ENCODE peak calls at places on chromosome 19, in seven cellular contexts. One of them, this sample, is unnamed. For H3K4me1, the result is how much of the 10 kb centered on the place peaks cover.

GRCh38 chr19:1245884-1246816 is 2.2 kb upstream of the MIDN start:
- DNase-seq in H9: no peak
- DNase-seq in A673: no peak
- DNase-seq in mammary epithelial cell: no peak
- DNase-seq in thoracic aorta: no peak
- DNase-seq in hepatocyte: peak
- DNase-seq in IMR-90: no peak
- DNase-seq in this sample: no peak

GRCh38 chr19:33125929-33126388 is 6.0 kb upstream of the WDR88 start:
- DNase-seq in hepatocyte: peak
- DNase-seq in thoracic aorta: no peak
- DNase-seq in IMR-90: peak
- DNase-seq in mammary epithelial cell: peak
- DNase-seq in H9: peak
- DNase-seq in A673: peak
- DNase-seq in this sample: peak

GRCh38 chr19:35736913-35737886 is 5.1 kb downstream of the IGFLR1 start:
- DNase-seq in A673: no peak
- DNase-seq in mammary epithelial cell: no peak
- DNase-seq in IMR-90: no peak
- DNase-seq in thoracic aorta: no peak
- DNase-seq in hepatocyte: no peak
- DNase-seq in H9: no peak
- DNase-seq in this sample: no peak

GRCh38 chr19:46385636-46386035 is 27.7 kb downstream of the CCDC8 start:
- DNase-seq in mammary epithelial cell: no peak
- DNase-seq in hepatocyte: no peak
- DNase-seq in A673: no peak
- DNase-seq in IMR-90: no peak
- DNase-seq in H9: peak
- DNase-seq in thoracic aorta: no peak
- DNase-seq in this sample: no peak

GRCh38 chr19:13839193-13839937 is 37.6 kb upstream of the NANOS3 start:
- DNase-seq in thoracic aorta: no peak
- DNase-seq in H9: peak
- DNase-seq in mammary epithelial cell: peak
- DNase-seq in IMR-90: peak
- DNase-seq in hepatocyte: peak
- DNase-seq in A673: peak
- DNase-seq in this sample: peak

GRCh38 chr19:45528149-45528743 is 21.0 kb downstream of the VASP start:
- DNase-seq in H9: peak
- DNase-seq in hepatocyte: peak
- DNase-seq in thoracic aorta: no peak
- DNase-seq in A673: peak
- DNase-seq in mammary epithelial cell: peak
- DNase-seq in IMR-90: peak
- DNase-seq in this sample: no peak

GRCh38 chr19:1324792-1325567 is 39.3 kb downstream of the EFNA2 start:
- DNase-seq in thoracic aorta: no peak
- DNase-seq in A673: peak
- DNase-seq in H9: no peak
- DNase-seq in mammary epithelial cell: peak
- DNase-seq in hepatocyte: no peak
- DNase-seq in IMR-90: peak
- DNase-seq in this sample: peak

GRCh38 chr19:46226438-46226973 is 3.0 kb upstream of the IGFL1 start:
- DNase-seq in IMR-90: no peak
- DNase-seq in A673: no peak
- DNase-seq in hepatocyte: no peak
- DNase-seq in H9: no peak
- DNase-seq in thoracic aorta: no peak
- DNase-seq in mammary epithelial cell: no peak
- DNase-seq in this sample: no peak

GRCh38 chr19:51097796-51098195 is 10.4 kb downstream of the CTU1 start:
- DNase-seq in mammary epithelial cell: no peak
- DNase-seq in A673: no peak
- DNase-seq in thoracic aorta: no peak
- DNase-seq in hepatocyte: no peak
- DNase-seq in H9: no peak
- DNase-seq in IMR-90: no peak
- DNase-seq in this sample: no peak

GRCh38 chr19:51097166-51097736 is 11.0 kb downstream of the CTU1 start:
- DNase-seq in mammary epithelial cell: peak
- DNase-seq in H9: peak
- DNase-seq in A673: peak
- DNase-seq in thoracic aorta: no peak
- DNase-seq in IMR-90: peak
- DNase-seq in hepatocyte: peak
- DNase-seq in this sample: peak

GRCh38 chr19:51094696-51095279 is 12.1 kb upstream of the KLK14 start:
- DNase-seq in IMR-90: no peak
- DNase-seq in thoracic aorta: no peak
- DNase-seq in H9: peak
- DNase-seq in hepatocyte: peak
- DNase-seq in A673: peak
- DNase-seq in mammary epithelial cell: no peak
- DNase-seq in this sample: no peak

GRCh38 chr19:51098366-51099069 is 9.7 kb downstream of the CTU1 start:
- DNase-seq in hepatocyte: peak
- DNase-seq in H9: no peak
- DNase-seq in thoracic aorta: no peak
- DNase-seq in mammary epithelial cell: no peak
- DNase-seq in A673: no peak
- DNase-seq in IMR-90: no peak
- DNase-seq in this sample: peak

DNA sequence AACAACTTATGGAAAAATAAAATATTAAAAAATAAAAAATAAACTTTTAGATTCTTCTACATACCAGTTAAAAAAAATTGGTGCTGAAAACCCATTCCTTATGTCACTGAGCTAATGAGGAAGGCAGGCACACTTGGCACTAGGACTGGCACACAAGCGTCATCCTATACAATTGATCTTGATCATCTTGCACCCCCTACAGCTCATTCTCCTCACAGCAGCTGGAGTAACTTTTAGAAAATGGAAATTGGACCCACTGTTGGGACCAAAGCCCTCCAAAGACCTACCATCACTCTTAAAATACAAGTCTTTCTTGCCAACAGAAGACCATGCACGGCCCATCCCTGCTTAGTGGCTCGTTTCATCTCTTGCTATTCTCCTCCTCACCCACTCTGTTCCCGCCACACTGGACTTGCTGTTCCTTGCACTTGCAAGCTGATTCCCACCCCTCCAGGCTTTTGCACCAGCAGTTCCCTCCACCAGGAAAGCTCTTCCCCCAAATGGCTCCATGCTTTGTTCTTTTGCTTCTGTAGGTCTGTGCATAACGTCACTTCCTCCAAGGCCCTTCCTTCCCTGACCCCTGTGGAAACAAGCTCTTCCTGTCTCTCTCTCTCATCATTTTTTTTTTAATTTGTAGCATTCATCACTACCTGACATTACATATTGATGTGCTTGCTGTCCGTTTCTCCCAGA is 11.6 kb downstream of the CTU1 start:
- DNase-seq in mammary epithelial cell: no peak
- DNase-seq in A673: peak
- DNase-seq in H9: no peak
- DNase-seq in IMR-90: no peak
- DNase-seq in thoracic aorta: no peak
- DNase-seq in hepatocyte: no peak
- DNase-seq in this sample: no peak
- H3K4me1 ChIP-seq in mammary epithelial cell: under half
- H3K4me1 ChIP-seq in A673: under half
- H3K4me1 ChIP-seq in H9: under half
- H3K4me1 ChIP-seq in IMR-90: under half
- H3K4me1 ChIP-seq in thoracic aorta: under half
- H3K4me1 ChIP-seq in hepatocyte: under half
- H3K4me1 ChIP-seq in this sample: under half

GRCh38 chr19:18651300-18651699 is 14.5 kb downstream of the KLHL26 start:
- DNase-seq in thoracic aorta: no peak
- DNase-seq in IMR-90: no peak
- DNase-seq in mammary epithelial cell: no peak
- DNase-seq in A673: no peak
- DNase-seq in H9: no peak
- DNase-seq in hepatocyte: no peak
- DNase-seq in this sample: no peak

GRCh38 chr19:18651738-18652137 is 14.9 kb downstream of the KLHL26 start:
- DNase-seq in H9: no peak
- DNase-seq in thoracic aorta: no peak
- DNase-seq in IMR-90: no peak
- DNase-seq in A673: no peak
- DNase-seq in mammary epithelial cell: no peak
- DNase-seq in hepatocyte: no peak
- DNase-seq in this sample: no peak

GRCh38 chr19:18649371-18650047 is 12.7 kb downstream of the KLHL26 start:
- DNase-seq in thoracic aorta: no peak
- DNase-seq in H9: peak
- DNase-seq in mammary epithelial cell: peak
- DNase-seq in A673: no peak
- DNase-seq in IMR-90: peak
- DNase-seq in hepatocyte: peak
- DNase-seq in this sample: no peak

GRCh38 chr19:18650048-18650435 is 13.2 kb downstream of the KLHL26 start:
- DNase-seq in H9: no peak
- DNase-seq in hepatocyte: no peak
- DNase-seq in mammary epithelial cell: no peak
- DNase-seq in IMR-90: peak
- DNase-seq in thoracic aorta: no peak
- DNase-seq in A673: no peak
- DNase-seq in this sample: no peak

DNA sequence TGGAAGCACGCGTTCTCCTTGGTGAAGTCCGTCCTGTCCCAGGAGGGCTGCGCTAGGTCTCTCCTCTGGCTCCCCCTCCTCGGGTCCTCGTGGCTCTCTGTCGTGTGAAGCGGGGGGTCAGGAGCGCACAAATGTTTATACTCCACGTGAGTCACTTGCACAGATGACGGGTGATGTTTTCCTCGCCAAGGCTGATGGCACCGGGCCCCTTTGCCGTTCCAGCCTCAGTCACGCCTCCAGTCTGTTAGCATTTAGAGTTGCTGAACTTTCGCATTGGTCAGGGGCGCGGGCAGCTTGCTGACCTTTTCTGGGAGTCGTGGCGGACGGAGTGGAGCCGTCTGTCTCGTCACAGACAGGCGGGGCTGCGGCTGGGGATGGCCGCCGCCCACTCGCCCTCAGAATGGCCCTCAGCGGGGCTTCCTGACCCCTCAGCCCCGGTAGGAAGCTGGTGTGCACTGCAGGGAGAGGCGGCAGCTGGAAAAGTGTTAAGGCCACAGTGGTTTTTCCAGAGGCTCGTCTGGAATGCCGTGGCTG is 13.7 kb downstream of the KLHL26 start:
- DNase-seq in H9: no peak
- DNase-seq in thoracic aorta: peak
- DNase-seq in A673: no peak
- DNase-seq in IMR-90: peak
- DNase-seq in mammary epithelial cell: no peak
- DNase-seq in hepatocyte: no peak
- DNase-seq in this sample: no peak
- H3K27ac ChIP-seq in H9: no peak
- H3K27ac ChIP-seq in thoracic aorta: peak
- H3K27ac ChIP-seq in A673: no peak
- H3K27ac ChIP-seq in IMR-90: peak
- H3K27ac ChIP-seq in mammary epithelial cell: no peak
- H3K27ac ChIP-seq in hepatocyte: peak
- H3K27ac ChIP-seq in this sample: peak

GRCh38 chr19:3061214-3062161 is 807 bp downstream of the TLE5 start:
- DNase-seq in hepatocyte: peak
- DNase-seq in IMR-90: peak
- DNase-seq in thoracic aorta: no peak
- DNase-seq in mammary epithelial cell: no peak
- DNase-seq in H9: no peak
- DNase-seq in A673: no peak
- DNase-seq in this sample: peak

GRCh38 chr19:3064011-3064330 is 1.7 kb upstream of the TLE5 start:
- DNase-seq in IMR-90: no peak
- DNase-seq in mammary epithelial cell: no peak
- DNase-seq in A673: no peak
- DNase-seq in thoracic aorta: no peak
- DNase-seq in hepatocyte: no peak
- DNase-seq in H9: no peak
- DNase-seq in this sample: no peak

GRCh38 chr19:3059653-3060052 is 2.6 kb downstream of the TLE5 start:
- DNase-seq in thoracic aorta: no peak
- DNase-seq in IMR-90: no peak
- DNase-seq in mammary epithelial cell: no peak
- DNase-seq in H9: no peak
- DNase-seq in A673: no peak
- DNase-seq in hepatocyte: no peak
- DNase-seq in this sample: no peak

GRCh38 chr19:3060852-3061182 is 1.5 kb downstream of the TLE5 start:
- DNase-seq in A673: no peak
- DNase-seq in hepatocyte: no peak
- DNase-seq in H9: no peak
- DNase-seq in mammary epithelial cell: no peak
- DNase-seq in IMR-90: no peak
- DNase-seq in thoracic aorta: no peak
- DNase-seq in this sample: no peak

DNA sequence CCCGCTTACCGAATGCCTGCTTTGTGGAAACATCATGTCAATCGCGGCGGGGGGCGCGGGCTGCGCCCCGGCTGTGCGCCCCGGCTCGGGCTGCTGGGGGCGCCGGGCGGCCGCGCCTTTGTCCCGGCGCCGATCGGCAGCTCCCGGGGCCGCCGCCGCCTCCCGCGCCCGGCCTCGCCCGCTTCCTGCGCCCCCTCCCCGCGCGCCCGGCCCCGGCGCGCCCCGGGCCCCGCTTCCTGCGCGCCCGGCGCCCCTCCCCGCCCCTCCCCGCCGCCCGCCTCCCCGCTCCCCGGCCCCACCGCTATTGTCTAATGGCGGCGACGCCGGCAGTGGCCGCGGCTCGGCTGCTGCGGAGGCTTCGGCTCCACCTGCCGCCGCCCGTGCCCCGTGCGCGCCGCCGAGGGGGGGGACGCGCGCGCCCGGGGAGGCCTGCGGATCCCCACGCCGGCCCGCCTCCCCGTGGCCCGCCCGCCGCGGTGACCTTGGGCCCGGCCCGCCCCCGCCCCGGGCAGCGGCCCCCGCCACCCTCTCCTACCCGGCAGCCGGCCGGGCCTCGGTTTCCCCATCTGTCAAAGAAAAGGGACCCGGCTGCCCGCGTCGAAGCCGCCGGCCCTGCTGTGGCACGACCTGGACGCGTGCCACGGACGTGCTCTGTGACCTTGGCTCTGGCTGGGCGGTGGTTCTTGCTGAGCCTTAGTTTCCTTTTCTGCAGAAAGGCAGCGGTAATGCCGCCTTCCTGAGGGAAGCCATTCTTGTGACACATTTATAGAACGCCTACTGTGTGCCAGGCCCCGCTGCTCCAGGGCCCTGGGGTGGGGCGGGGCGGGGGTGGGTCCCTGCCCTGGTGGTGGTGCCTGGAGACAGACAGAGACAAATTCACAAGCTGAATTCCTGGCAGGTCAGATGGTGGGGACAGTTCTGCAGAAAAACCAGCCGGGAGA is at the start of gene TLE5:
- DNase-seq in thoracic aorta: no peak
- DNase-seq in IMR-90: no peak
- DNase-seq in H9: no peak
- DNase-seq in mammary epithelial cell: no peak
- DNase-seq in A673: peak
- DNase-seq in hepatocyte: peak
- DNase-seq in this sample: peak
- H3K4me1 ChIP-seq in thoracic aorta: under half
- H3K4me1 ChIP-seq in IMR-90: under half
- H3K4me1 ChIP-seq in H9: under half
- H3K4me1 ChIP-seq in mammary epithelial cell: under half
- H3K4me1 ChIP-seq in A673: under half
- H3K4me1 ChIP-seq in hepatocyte: under half
- H3K4me1 ChIP-seq in this sample: half or more

GRCh38 chr19:48738557-48739399 is 1.6 kb downstream of the RASIP1 start:
- DNase-seq in hepatocyte: peak
- DNase-seq in A673: peak
- DNase-seq in thoracic aorta: peak
- DNase-seq in IMR-90: peak
- DNase-seq in mammary epithelial cell: peak
- DNase-seq in H9: peak
- DNase-seq in this sample: peak

GRCh38 chr19:48739835-48740704 is at the start of gene RASIP1:
- DNase-seq in H9: no peak
- DNase-seq in A673: no peak
- DNase-seq in mammary epithelial cell: no peak
- DNase-seq in thoracic aorta: no peak
- DNase-seq in IMR-90: no peak
- DNase-seq in hepatocyte: no peak
- DNase-seq in this sample: no peak

GRCh38 chr19:48739400-48739825 is 997 bp downstream of the RASIP1 start:
- DNase-seq in H9: no peak
- DNase-seq in hepatocyte: no peak
- DNase-seq in A673: no peak
- DNase-seq in mammary epithelial cell: no peak
- DNase-seq in IMR-90: no peak
- DNase-seq in thoracic aorta: no peak
- DNase-seq in this sample: no peak

GRCh38 chr19:48741222-48741999 is 1.0 kb upstream of the RASIP1 start:
- DNase-seq in thoracic aorta: no peak
- DNase-seq in hepatocyte: no peak
- DNase-seq in IMR-90: no peak
- DNase-seq in A673: peak
- DNase-seq in mammary epithelial cell: no peak
- DNase-seq in H9: peak
- DNase-seq in this sample: no peak

GRCh38 chr19:48740705-48741030 is 258 bp upstream of the RASIP1 start:
- DNase-seq in thoracic aorta: no peak
- DNase-seq in A673: no peak
- DNase-seq in mammary epithelial cell: no peak
- DNase-seq in H9: no peak
- DNase-seq in IMR-90: no peak
- DNase-seq in hepatocyte: no peak
- DNase-seq in this sample: no peak
- H3K27ac ChIP-seq in thoracic aorta: no peak
- H3K27ac ChIP-seq in A673: peak
- H3K27ac ChIP-seq in mammary epithelial cell: no peak
- H3K27ac ChIP-seq in H9: no peak
- H3K27ac ChIP-seq in IMR-90: no peak
- H3K27ac ChIP-seq in hepatocyte: no peak
- H3K27ac ChIP-seq in this sample: peak

This sample was measured in left lung.